ENCODE peak calls at places on chromosomes 11 and 22, in nine cellular contexts. One of them, this sample, is unnamed.

GRCh38 chr22:31829505-31829904 is 75.7 kb downstream of the DEPDC5 start:
- DNase-seq in ovary: peak; percentile 38
- DNase-seq in tibial nerve: no peak
- DNase-seq in transverse colon: no peak
- DNase-seq in suprapubic skin: no peak
- DNase-seq in stomach: no peak
- DNase-seq in sigmoid colon: no peak
- DNase-seq in upper lobe of left lung: no peak
- DNase-seq in A549: peak; percentile 77
- DNase-seq in this sample: no peak

GRCh38 chr11:85752890-85753581 is 57.9 kb downstream of the SYTL2 start:
- DNase-seq in upper lobe of left lung: no peak
- DNase-seq in tibial nerve: no peak
- DNase-seq in stomach: peak; percentile 49
- DNase-seq in A549: no peak
- DNase-seq in transverse colon: peak; percentile 62
- DNase-seq in ovary: no peak
- DNase-seq in suprapubic skin: no peak
- DNase-seq in sigmoid colon: no peak
- DNase-seq in this sample: no peak

GRCh38 chr11:57474017-57474750 is 13.9 kb downstream of the RTN4RL2 start:
- DNase-seq in A549: no peak
- DNase-seq in suprapubic skin: no peak
- DNase-seq in upper lobe of left lung: no peak
- DNase-seq in stomach: no peak
- DNase-seq in transverse colon: no peak
- DNase-seq in tibial nerve: no peak
- DNase-seq in ovary: no peak
- DNase-seq in sigmoid colon: no peak
- DNase-seq in this sample: no peak

GRCh38 chr11:69947059-69947771 is 128.0 kb upstream of the FGF3 start:
- DNase-seq in ovary: no peak
- DNase-seq in suprapubic skin: no peak
- DNase-seq in stomach: no peak
- DNase-seq in sigmoid colon: no peak
- DNase-seq in upper lobe of left lung: no peak
- DNase-seq in tibial nerve: no peak
- DNase-seq in A549: no peak
- DNase-seq in transverse colon: no peak
- DNase-seq in this sample: no peak

GRCh38 chr22:32206774-32207758 is 2.2 kb upstream of the RFPL2 start:
- DNase-seq in A549: peak; percentile 6
- DNase-seq in suprapubic skin: no peak
- DNase-seq in transverse colon: peak; percentile 46
- DNase-seq in ovary: no peak
- DNase-seq in upper lobe of left lung: peak; percentile 71
- DNase-seq in sigmoid colon: no peak
- DNase-seq in stomach: peak; percentile 51
- DNase-seq in tibial nerve: no peak
- DNase-seq in this sample: peak; percentile 79

GRCh38 chr11:71435278-71435951 is 12.8 kb downstream of the DHCR7 start:
- DNase-seq in sigmoid colon: no peak
- DNase-seq in suprapubic skin: peak; percentile 58
- DNase-seq in transverse colon: no peak
- DNase-seq in stomach: no peak
- DNase-seq in upper lobe of left lung: peak; percentile 77
- DNase-seq in ovary: peak; percentile 46
- DNase-seq in A549: no peak
- DNase-seq in tibial nerve: no peak
- DNase-seq in this sample: no peak

GRCh38 chr11:101456812-101457211 is 127.0 kb downstream of the TRPC6 start:
- DNase-seq in sigmoid colon: no peak
- DNase-seq in stomach: no peak
- DNase-seq in upper lobe of left lung: no peak
- DNase-seq in transverse colon: no peak
- DNase-seq in A549: no peak
- DNase-seq in suprapubic skin: no peak
- DNase-seq in ovary: no peak
- DNase-seq in tibial nerve: no peak
- DNase-seq in this sample: no peak

GRCh38 chr11:116078101-116078561 is 573.9 kb upstream of the CADM1 start:
- DNase-seq in suprapubic skin: no peak
- DNase-seq in tibial nerve: no peak
- DNase-seq in sigmoid colon: no peak
- DNase-seq in transverse colon: no peak
- DNase-seq in upper lobe of left lung: no peak
- DNase-seq in stomach: no peak
- DNase-seq in ovary: no peak
- DNase-seq in A549: no peak
- DNase-seq in this sample: no peak

GRCh38 chr11:62677160-62677559 is 1.7 kb downstream of the UBXN1 start:
- DNase-seq in ovary: no peak
- DNase-seq in transverse colon: no peak
- DNase-seq in sigmoid colon: no peak
- DNase-seq in upper lobe of left lung: no peak
- DNase-seq in suprapubic skin: no peak
- DNase-seq in A549: no peak
- DNase-seq in tibial nerve: no peak
- DNase-seq in stomach: no peak
- DNase-seq in this sample: no peak

GRCh38 chr11:73334244-73335203 is 26.4 kb downstream of the ARHGEF17 start:
- DNase-seq in ovary: peak; percentile 92
- DNase-seq in transverse colon: peak; percentile 67
- DNase-seq in upper lobe of left lung: no peak
- DNase-seq in A549: peak; percentile 83
- DNase-seq in tibial nerve: peak; percentile 67
- DNase-seq in suprapubic skin: peak; percentile 84
- DNase-seq in stomach: peak; percentile 65
- DNase-seq in sigmoid colon: peak; percentile 97
- DNase-seq in this sample: no peak

GRCh38 chr22:16774911-16775529 is 50.2 kb downstream of the XKR3 start:
- DNase-seq in transverse colon: no peak
- DNase-seq in upper lobe of left lung: no peak
- DNase-seq in stomach: no peak
- DNase-seq in tibial nerve: no peak
- DNase-seq in sigmoid colon: no peak
- DNase-seq in A549: no peak
- DNase-seq in suprapubic skin: no peak
- DNase-seq in ovary: no peak
- DNase-seq in this sample: no peak

GRCh38 chr11:116225784-116226410 is 546.9 kb downstream of the BUD13 start:
- DNase-seq in upper lobe of left lung: no peak
- DNase-seq in tibial nerve: no peak
- DNase-seq in suprapubic skin: no peak
- DNase-seq in stomach: no peak
- DNase-seq in A549: no peak
- DNase-seq in transverse colon: no peak
- DNase-seq in sigmoid colon: no peak
- DNase-seq in ovary: no peak
- DNase-seq in this sample: no peak

GRCh38 chr11:80970016-80970516 is 1529.2 kb upstream of the TENM4 start:
- DNase-seq in A549: no peak
- DNase-seq in ovary: no peak
- DNase-seq in sigmoid colon: no peak
- DNase-seq in stomach: no peak
- DNase-seq in tibial nerve: no peak
- DNase-seq in upper lobe of left lung: no peak
- DNase-seq in transverse colon: no peak
- DNase-seq in suprapubic skin: no peak
- DNase-seq in this sample: no peak

GRCh38 chr11:65855927-65856363 is 2.0 kb downstream of the CFL1 start:
- DNase-seq in upper lobe of left lung: no peak
- DNase-seq in sigmoid colon: no peak
- DNase-seq in ovary: no peak
- DNase-seq in A549: no peak
- DNase-seq in tibial nerve: no peak
- DNase-seq in suprapubic skin: no peak
- DNase-seq in transverse colon: no peak
- DNase-seq in stomach: no peak
- DNase-seq in this sample: no peak
- TF ChIP-seq POLR2A in upper lobe of left lung: no peak
- TF ChIP-seq POLR2A in sigmoid colon: no peak
- TF ChIP-seq POLR2A in ovary: no peak
- TF ChIP-seq POLR2A in A549: no peak
- TF ChIP-seq POLR2A in tibial nerve: no peak
- TF ChIP-seq POLR2A in suprapubic skin: no peak
- TF ChIP-seq POLR2A in transverse colon: no peak
- TF ChIP-seq POLR2A in stomach: no peak
- TF ChIP-seq POLR2A in this sample: no peak

GRCh38 chr11:77141034-77141433 is 13.0 kb downstream of the MYO7A start:
- DNase-seq in suprapubic skin: no peak
- DNase-seq in stomach: no peak
- DNase-seq in ovary: no peak
- DNase-seq in transverse colon: no peak
- DNase-seq in A549: no peak
- DNase-seq in upper lobe of left lung: no peak
- DNase-seq in sigmoid colon: no peak
- DNase-seq in tibial nerve: no peak
- DNase-seq in this sample: no peak
- TF ChIP-seq EP300 in suprapubic skin: no peak
- TF ChIP-seq EP300 in stomach: no peak
- TF ChIP-seq EP300 in ovary: no peak
- TF ChIP-seq EP300 in transverse colon: no peak
- TF ChIP-seq EP300 in A549: no peak
- TF ChIP-seq EP300 in upper lobe of left lung: no peak
- TF ChIP-seq EP300 in sigmoid colon: no peak
- TF ChIP-seq EP300 in tibial nerve: no peak
- TF ChIP-seq EP300 in this sample: no peak

GRCh38 chr11:9753031-9753430 is 89.2 kb downstream of the SWAP70 start:
- DNase-seq in transverse colon: no peak
- DNase-seq in A549: no peak
- DNase-seq in sigmoid colon: no peak
- DNase-seq in suprapubic skin: no peak
- DNase-seq in ovary: no peak
- DNase-seq in tibial nerve: no peak
- DNase-seq in stomach: no peak
- DNase-seq in upper lobe of left lung: no peak
- DNase-seq in this sample: no peak

GRCh38 chr11:9750551-9750950 is 86.7 kb downstream of the SWAP70 start:
- DNase-seq in tibial nerve: no peak
- DNase-seq in upper lobe of left lung: no peak
- DNase-seq in transverse colon: no peak
- DNase-seq in stomach: no peak
- DNase-seq in ovary: no peak
- DNase-seq in A549: no peak
- DNase-seq in sigmoid colon: no peak
- DNase-seq in suprapubic skin: no peak
- DNase-seq in this sample: no peak

GRCh38 chr11:9754041-9754471 is 90.2 kb downstream of the SWAP70 start:
- DNase-seq in upper lobe of left lung: no peak
- DNase-seq in ovary: no peak
- DNase-seq in A549: no peak
- DNase-seq in stomach: no peak
- DNase-seq in tibial nerve: no peak
- DNase-seq in sigmoid colon: no peak
- DNase-seq in transverse colon: no peak
- DNase-seq in suprapubic skin: no peak
- DNase-seq in this sample: no peak

GRCh38 chr11:9755561-9755960 is 91.7 kb downstream of the SWAP70 start:
- DNase-seq in transverse colon: no peak
- DNase-seq in stomach: no peak
- DNase-seq in tibial nerve: no peak
- DNase-seq in A549: no peak
- DNase-seq in suprapubic skin: no peak
- DNase-seq in ovary: no peak
- DNase-seq in sigmoid colon: no peak
- DNase-seq in upper lobe of left lung: no peak
- DNase-seq in this sample: no peak

GRCh38 chr11:9752091-9752490 is 88.2 kb downstream of the SWAP70 start:
- DNase-seq in A549: no peak
- DNase-seq in suprapubic skin: no peak
- DNase-seq in transverse colon: no peak
- DNase-seq in upper lobe of left lung: no peak
- DNase-seq in sigmoid colon: no peak
- DNase-seq in stomach: peak; percentile 43
- DNase-seq in tibial nerve: no peak
- DNase-seq in ovary: peak; percentile 49
- DNase-seq in this sample: no peak
- TF ChIP-seq POLR2A in A549: no peak
- TF ChIP-seq POLR2A in suprapubic skin: no peak
- TF ChIP-seq POLR2A in transverse colon: no peak
- TF ChIP-seq POLR2A in upper lobe of left lung: no peak
- TF ChIP-seq POLR2A in sigmoid colon: no peak
- TF ChIP-seq POLR2A in stomach: no peak
- TF ChIP-seq POLR2A in tibial nerve: no peak
- TF ChIP-seq POLR2A in ovary: no peak
- TF ChIP-seq POLR2A in this sample: no peak

GRCh38 chr11:76701701-76702100 is 31.2 kb upstream of the LRRC32 start:
- DNase-seq in stomach: no peak
- DNase-seq in A549: no peak
- DNase-seq in ovary: no peak
- DNase-seq in suprapubic skin: no peak
- DNase-seq in tibial nerve: no peak
- DNase-seq in sigmoid colon: no peak
- DNase-seq in transverse colon: no peak
- DNase-seq in upper lobe of left lung: no peak
- DNase-seq in this sample: no peak
- TF ChIP-seq EP300 in stomach: no peak
- TF ChIP-seq EP300 in A549: no peak
- TF ChIP-seq EP300 in ovary: no peak
- TF ChIP-seq EP300 in suprapubic skin: no peak
- TF ChIP-seq EP300 in tibial nerve: no peak
- TF ChIP-seq EP300 in sigmoid colon: no peak
- TF ChIP-seq EP300 in transverse colon: no peak
- TF ChIP-seq EP300 in upper lobe of left lung: no peak
- TF ChIP-seq EP300 in this sample: no peak

GRCh38 chr22:21942407-21942895 is 10.2 kb downstream of the PPM1F start:
- DNase-seq in stomach: peak; percentile 38
- DNase-seq in suprapubic skin: peak; percentile 92
- DNase-seq in upper lobe of left lung: no peak
- DNase-seq in A549: peak; percentile 31
- DNase-seq in tibial nerve: peak; percentile 50
- DNase-seq in transverse colon: peak; percentile 52
- DNase-seq in sigmoid colon: peak; percentile 91
- DNase-seq in ovary: peak; percentile 68
- DNase-seq in this sample: no peak
- TF ChIP-seq POLR2A in stomach: no peak
- TF ChIP-seq POLR2A in suprapubic skin: no peak
- TF ChIP-seq POLR2A in upper lobe of left lung: no peak
- TF ChIP-seq POLR2A in A549: no peak
- TF ChIP-seq POLR2A in tibial nerve: no peak
- TF ChIP-seq POLR2A in transverse colon: no peak
- TF ChIP-seq POLR2A in sigmoid colon: no peak
- TF ChIP-seq POLR2A in ovary: no peak
- TF ChIP-seq POLR2A in this sample: no peak

DNA sequence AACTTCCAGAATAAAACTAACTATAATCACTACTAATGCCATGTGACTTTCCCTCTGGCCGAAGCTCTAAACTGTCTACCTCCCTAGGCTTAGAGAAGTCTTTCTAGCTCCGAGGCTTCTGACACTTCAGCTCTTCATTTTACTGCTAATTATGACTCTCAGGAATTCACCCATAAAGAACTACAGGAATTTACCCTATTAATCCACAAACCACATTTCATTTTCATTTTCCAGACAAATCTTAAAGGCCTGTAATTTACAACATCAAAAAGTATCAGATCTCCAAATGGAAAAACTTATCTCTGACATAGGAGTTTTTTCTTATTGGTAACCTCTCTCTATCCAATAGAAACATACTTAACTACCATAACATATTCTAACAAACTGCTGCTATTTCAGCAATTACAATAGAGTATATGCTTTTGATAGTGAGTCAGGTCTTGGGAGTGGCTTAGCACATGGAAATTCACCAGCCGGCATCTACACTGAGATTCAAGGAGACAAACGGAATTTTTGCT is 33.4 kb downstream of the MRTFA start:
- DNase-seq in ovary: no peak
- DNase-seq in sigmoid colon: no peak
- DNase-seq in stomach: no peak
- DNase-seq in tibial nerve: no peak
- DNase-seq in suprapubic skin: no peak
- DNase-seq in upper lobe of left lung: no peak
- DNase-seq in transverse colon: no peak
- DNase-seq in A549: no peak
- DNase-seq in this sample: no peak
- TF ChIP-seq EP300 in ovary: no peak
- TF ChIP-seq EP300 in sigmoid colon: no peak
- TF ChIP-seq EP300 in stomach: no peak
- TF ChIP-seq EP300 in tibial nerve: no peak
- TF ChIP-seq EP300 in suprapubic skin: no peak
- TF ChIP-seq EP300 in upper lobe of left lung: no peak
- TF ChIP-seq EP300 in transverse colon: no peak
- TF ChIP-seq EP300 in A549: no peak
- TF ChIP-seq EP300 in this sample: no peak